ENCODE peak calls at places on chromosomes 13 and 19, in five cellular contexts. I, J, Y, A and R are unnamed samples.

GRCh38 chr13:101465877-101466276 is 13.4 kb downstream of the ITGBL1 start:
- DNase-seq in A (no peak), Y (no peak), I (no peak), J (peak; percentile 45), R (no peak)

GRCh38 chr19:27775395-27775794 is 1437.6 kb downstream of the UQCRFS1 start:
- DNase-seq in A (no peak), I (no peak), J (no peak), Y (no peak), R (no peak)

GRCh38 chr19:55156202-55157063 is 1.1 kb downstream of the TNNI3 start:
- DNase-seq in I (peak; percentile 81), J (no peak), Y (peak; percentile 40), A (peak; percentile 33), R (peak; percentile 83)

GRCh38 chr13:100540621-100541020 is 48.0 kb downstream of the GGACT start:
- DNase-seq in A (no peak), I (no peak), J (peak; percentile 31), Y (no peak), R (no peak)

GRCh38 chr19:54172764-54173699 is at the start of gene TMC4:
- DNase-seq in A (no peak), J (no peak), I (no peak), Y (no peak), R (peak; percentile 95)

GRCh38 chr13:44932171-44932849 is 57.0 kb downstream of the NUFIP1 start:
- DNase-seq in J (peak; percentile 43), A (no peak), I (no peak), Y (no peak), R (no peak)

GRCh38 chr19:5101871-5102270 is 133.0 kb downstream of the KDM4B start:
- DNase-seq in Y (no peak), A (no peak), I (no peak), J (no peak), R (no peak)

GRCh38 chr13:24716446-24716845 is 36.2 kb downstream of the ATP12A start:
- DNase-seq in I (peak; percentile 15), Y (no peak), J (no peak), A (no peak), R (no peak)

GRCh38 chr13:95301135-95301946 is at the start of gene ABCC4:
- DNase-seq in A (peak; percentile 63), I (peak; percentile 78), Y (peak; percentile 73), J (peak; percentile 68), R (peak; percentile 58)

GRCh38 chr13:26743971-26744370 is 16.6 kb downstream of the GPR12 start:
- DNase-seq in A (no peak), J (no peak), Y (no peak), I (no peak), R (no peak)

GRCh38 chr19:30322641-30323320 is 49.4 kb upstream of the ZNF536 start:
- DNase-seq in I (no peak), J (no peak), A (no peak), Y (no peak), R (no peak)

GRCh38 chr13:35992964-35993363 is 138.2 kb downstream of the DCLK1 start:
- DNase-seq in I (no peak), J (no peak), Y (peak; percentile 66), A (no peak), R (no peak)

GRCh38 chr19:16368385-16369305 is 44.0 kb downstream of the KLF2 start:
- DNase-seq in Y (no peak), J (no peak), A (no peak), I (peak; percentile 46), R (no peak)

GRCh38 chr13:114049026-114049425 is 75.2 kb upstream of the C13orf46 start:
- DNase-seq in A (no peak), I (no peak), J (no peak), Y (no peak), R (no peak)

GRCh38 chr13:91533354-91533753 is 134.9 kb downstream of the GPC5 start:
- DNase-seq in J (no peak), I (no peak), A (no peak), Y (no peak), R (no peak)

GRCh38 chr19:12788682-12789097 is 2.6 kb upstream of the JUNB start:
- DNase-seq in A (no peak), Y (peak; percentile 77), J (peak; percentile 66), I (peak; percentile 90), R (peak; percentile 65)

GRCh38 chr13:50357586-50358118 is 342.4 kb downstream of the KCNRG start:
- DNase-seq in I (no peak), A (no peak), J (peak; percentile 87), Y (peak; percentile 84), R (peak; percentile 56)

GRCh38 chr13:32988588-32989256 is 27.5 kb upstream of the KL start:
- DNase-seq in J (no peak), I (no peak), Y (no peak), A (no peak), R (no peak)

GRCh38 chr19:32857584-32857983 is 12.0 kb downstream of the SLC7A9 start:
- DNase-seq in J (no peak), Y (no peak), A (no peak), I (no peak), R (no peak)

GRCh38 chr13:50189450-50189849 is 174.2 kb downstream of the KCNRG start:
- DNase-seq in A (no peak), I (no peak), J (no peak), Y (no peak), R (no peak)

GRCh38 chr13:100872761-100873160 is 198.2 kb upstream of the TMTC4 start:
- DNase-seq in J (no peak), I (no peak), Y (peak; percentile 28), A (no peak), R (no peak)

GRCh38 chr13:76570485-76570884 is 315.7 kb downstream of the KCTD12 start:
- DNase-seq in I (no peak), J (no peak), Y (no peak), A (no peak), R (no peak)

GRCh38 chr13:107907065-107907464 is 308.3 kb downstream of the LIG4 start:
- DNase-seq in A (no peak), Y (no peak), I (no peak), J (peak; percentile 7), R (no peak)

GRCh38 chr19:8308891-8309291 is 733 bp upstream of the CD320 start:
- DNase-seq in Y (no peak), J (no peak), A (peak; percentile 5), I (peak; percentile 34), R (no peak)

GRCh38 chr19:35352448-35353304 is 5.0 kb downstream of the FFAR1 start:
- DNase-seq in Y (peak; percentile 78), I (no peak), A (peak; percentile 75), J (peak; percentile 51), R (peak; percentile 80)

GRCh38 chr13:19863323-19864017 is at the start of gene ZMYM5:
- DNase-seq in A (peak; percentile 98), Y (peak; percentile 100), I (peak; percentile 100), J (peak; percentile 100), R (peak; percentile 97)

GRCh38 chr19:19488041-19488874 is 27.1 kb downstream of the TSSK6 start:
- DNase-seq in Y (peak; percentile 27), A (no peak), I (peak; percentile 59), J (no peak), R (peak; percentile 7)

GRCh38 chr13:114166381-114167131 is 12.5 kb upstream of the CFAP97D2 start:
- DNase-seq in Y (no peak), I (no peak), A (no peak), J (no peak), R (no peak)

DNA sequence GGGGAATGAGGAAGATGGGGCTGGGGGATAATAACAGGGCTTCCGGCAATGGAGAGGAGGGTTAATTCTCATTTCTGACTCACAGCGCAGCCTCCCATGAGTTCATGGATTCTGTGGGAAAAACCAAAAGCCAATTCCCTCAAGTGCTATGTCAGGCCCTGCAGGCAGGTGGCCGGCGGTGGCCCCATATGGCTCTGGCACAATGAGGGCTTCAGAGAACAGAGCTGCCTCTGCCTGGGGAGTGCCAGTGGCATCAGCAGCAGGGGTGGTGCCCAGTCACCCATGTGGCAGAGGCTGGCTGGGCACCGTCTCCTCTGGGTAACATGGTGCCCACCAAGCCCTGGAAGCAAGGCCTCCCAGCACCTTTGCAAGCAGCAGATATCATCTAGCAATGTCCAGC is 69.1 kb downstream of the ALOX5AP start:
- DNase-seq in J (no peak), Y (no peak), I (no peak), A (peak; percentile 15), R (no peak)
- TF ChIP-seq CTCF in J (peak; percentile 38), Y (no peak), I (no peak), A (peak; percentile 42), R (no peak)

GRCh38 chr19:29247051-29247450 is 34.1 kb upstream of the UQCRFS1 start:
- DNase-seq in A (no peak), I (no peak), Y (no peak), J (no peak), R (no peak)

GRCh38 chr19:29248332-29248844 is 35.4 kb upstream of the UQCRFS1 start:
- DNase-seq in A (no peak), Y (no peak), I (no peak), J (no peak), R (no peak)

GRCh38 chr19:29245221-29245620 is 32.3 kb upstream of the UQCRFS1 start:
- DNase-seq in A (no peak), I (no peak), Y (peak; percentile 2), J (no peak), R (no peak)

DNA sequence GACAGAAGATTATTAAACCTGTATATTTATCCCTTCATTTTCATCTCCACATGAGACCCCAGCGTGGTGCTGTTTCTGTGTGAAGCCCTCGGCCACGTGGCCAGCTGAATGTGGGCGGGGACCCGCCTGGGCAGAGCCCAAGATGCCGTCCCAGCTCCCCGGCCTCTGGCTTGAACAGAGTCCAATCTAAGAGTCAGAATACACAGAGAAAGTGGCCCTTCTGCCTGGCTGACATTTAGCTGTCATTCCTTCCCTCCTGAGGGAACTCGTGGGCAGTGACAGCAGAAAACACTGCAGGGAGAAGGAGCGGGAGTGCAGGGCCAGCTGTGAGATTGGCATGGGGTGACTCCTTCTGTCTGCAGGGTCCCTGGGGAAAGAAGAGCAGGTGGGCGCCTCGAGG is 35.0 kb upstream of the UQCRFS1 start:
- DNase-seq in Y (no peak), J (no peak), A (no peak), I (no peak), R (no peak)
- TF ChIP-seq CTCF in Y (no peak), J (no peak), A (no peak), I (no peak), R (no peak)

GRCh38 chr13:41427700-41428099 is 29.6 kb upstream of the RGCC start:
- DNase-seq in A (no peak), J (no peak), I (no peak), Y (no peak), R (no peak)

GRCh38 chr13:41426047-41426446 is 31.3 kb upstream of the RGCC start:
- DNase-seq in I (no peak), Y (no peak), J (no peak), A (no peak), R (no peak)

GRCh38 chr13:41428155-41428554 is 29.2 kb upstream of the RGCC start:
- DNase-seq in J (no peak), Y (peak; percentile 9), I (no peak), A (peak; percentile 16), R (no peak)
- TF ChIP-seq CTCF in J (peak; percentile 38), Y (peak; percentile 39), I (no peak), A (peak; percentile 35), R (no peak)

GRCh38 chr13:23513460-23513859 is 56.8 kb upstream of the TNFRSF19 start:
- DNase-seq in Y (peak; percentile 62), I (no peak), J (no peak), A (no peak), R (no peak)

GRCh38 chr13:23512762-23513395 is 57.3 kb upstream of the TNFRSF19 start:
- DNase-seq in A (no peak), Y (no peak), J (no peak), I (no peak), R (no peak)

GRCh38 chr13:23509781-23510543 is 60.2 kb upstream of the TNFRSF19 start:
- DNase-seq in A (no peak), Y (peak; percentile 80), J (peak; percentile 87), I (no peak), R (no peak)

GRCh38 chr13:23510544-23510916 is 59.7 kb upstream of the TNFRSF19 start:
- DNase-seq in A (no peak), Y (peak; percentile 80), J (no peak), I (no peak), R (no peak)

GRCh38 chr13:23510979-23511735 is 59.1 kb upstream of the TNFRSF19 start:
- DNase-seq in A (peak; percentile 9), Y (peak; percentile 59), I (no peak), J (peak; percentile 56), R (no peak)
- TF ChIP-seq CTCF in A (no peak), Y (peak; percentile 33), I (peak; percentile 34), J (peak; percentile 37), R (no peak)